ENCODE peak calls at places on chromosomes 5 and 9, in four cellular contexts. B, Y, A and Q are unnamed samples.

GRCh38 chr5:76145945-76146344 is 62.8 kb downstream of the SV2C start:
- DNase-seq in B (peak; percentile 67), A (no peak), Y (no peak), Q (no peak)

GRCh38 chr9:128404579-128404978 is 16.1 kb upstream of the CERCAM start:
- DNase-seq in Y (no peak), B (no peak), A (no peak), Q (no peak)

GRCh38 chr9:37906312-37907239 is 2.6 kb upstream of the SLC25A51 start:
- DNase-seq in Y (no peak), B (no peak), A (no peak), Q (no peak)

GRCh38 chr9:84823426-84824271 is 154.1 kb downstream of the NTRK2 start:
- DNase-seq in Y (no peak), A (no peak), B (no peak), Q (no peak)

GRCh38 chr9:133493428-133493827 is 14.5 kb upstream of the SLC2A6 start:
- DNase-seq in A (no peak), B (no peak), Y (no peak), Q (no peak)

GRCh38 chr9:93606187-93606586 is 29.8 kb downstream of the PHF2 start:
- DNase-seq in Y (no peak), A (no peak), B (no peak), Q (no peak)

GRCh38 chr9:35618854-35619799 is 914 bp upstream of the CD72 start:
- DNase-seq in A (no peak), B (peak; percentile 61), Y (no peak), Q (no peak)

GRCh38 chr9:133385452-133385851 is 9.3 kb downstream of the STKLD1 start:
- DNase-seq in A (no peak), Y (no peak), B (no peak), Q (no peak)

GRCh38 chr5:113256671-113257452 is 177.9 kb downstream of the TSSK1B start:
- DNase-seq in A (no peak), Y (no peak), B (no peak), Q (no peak)

GRCh38 chr5:149674686-149675085 is 55.4 kb upstream of the PPARGC1B start:
- DNase-seq in A (no peak), Y (no peak), B (no peak), Q (no peak)

GRCh38 chr5:151880304-151880703 is 44.3 kb downstream of the GLRA1 start:
- DNase-seq in B (no peak), A (no peak), Y (no peak), Q (no peak)

GRCh38 chr5:113044776-113045175 is 68.2 kb downstream of the DCP2 start:
- DNase-seq in Y (no peak), A (no peak), B (no peak), Q (no peak)

GRCh38 chr9:95880011-95880690 is 4.7 kb downstream of the ERCC6L2 start:
- DNase-seq in A (no peak), B (no peak), Y (peak; percentile 77), Q (no peak)

GRCh38 chr5:175895701-175896102 is 24.3 kb downstream of the CPLX2 start:
- DNase-seq in A (no peak), Y (peak; percentile 13), B (peak; percentile 92), Q (peak; percentile 35)

GRCh38 chr5:149420509-149421371 is 41.6 kb upstream of the IL17B start:
- DNase-seq in B (no peak), Y (peak; percentile 73), A (no peak), Q (no peak)

GRCh38 chr5:161535762-161536161 is 10.8 kb downstream of the GABRB2 start:
- DNase-seq in A (no peak), B (no peak), Y (no peak), Q (no peak)